ENCODE peak calls at places on chromosomes 3 and 15, in five cellular contexts. One of them, this sample, is unnamed.

GRCh38 chr3:193711523-193711963 is 118.5 kb downstream of the OPA1 start:
- DNase-seq in IMR-90: no peak
- DNase-seq in SK-N-SH: no peak
- DNase-seq in A549: no peak
- DNase-seq in K562: no peak
- DNase-seq in this sample: no peak

GRCh38 chr15:25244731-25245585 is 193.9 kb downstream of the UBE3A start:
- DNase-seq in SK-N-SH: no peak
- DNase-seq in K562: no peak
- DNase-seq in IMR-90: no peak
- DNase-seq in A549: no peak
- DNase-seq in this sample: no peak

GRCh38 chr3:116001063-116001765 is 377.9 kb downstream of the GAP43 start:
- DNase-seq in A549: no peak
- DNase-seq in SK-N-SH: no peak
- DNase-seq in K562: no peak
- DNase-seq in IMR-90: peak
- DNase-seq in this sample: no peak

GRCh38 chr15:70133781-70134180 is 36.1 kb upstream of the TLE3 start:
- DNase-seq in K562: no peak
- DNase-seq in IMR-90: no peak
- DNase-seq in SK-N-SH: no peak
- DNase-seq in A549: no peak
- DNase-seq in this sample: no peak

GRCh38 chr3:101850327-101851048 is 1.2 kb downstream of the NFKBIZ start:
- DNase-seq in A549: no peak
- DNase-seq in SK-N-SH: peak
- DNase-seq in K562: no peak
- DNase-seq in IMR-90: peak
- DNase-seq in this sample: peak

GRCh38 chr15:58931985-58932384 is 1.5 kb downstream of the SLTM start:
- DNase-seq in K562: no peak
- DNase-seq in IMR-90: peak
- DNase-seq in SK-N-SH: peak
- DNase-seq in A549: peak
- DNase-seq in this sample: peak

GRCh38 chr3:79886204-79886603 is 118.4 kb upstream of the ROBO1 start:
- DNase-seq in SK-N-SH: peak
- DNase-seq in A549: no peak
- DNase-seq in K562: no peak
- DNase-seq in IMR-90: no peak
- DNase-seq in this sample: no peak

GRCh38 chr3:158991146-158991705 is 189.4 kb downstream of the MFSD1 start:
- DNase-seq in SK-N-SH: no peak
- DNase-seq in K562: no peak
- DNase-seq in IMR-90: no peak
- DNase-seq in A549: no peak
- DNase-seq in this sample: no peak

GRCh38 chr3:170869645-170870593 is at the start of gene RPL22L1:
- DNase-seq in A549: peak
- DNase-seq in K562: peak
- DNase-seq in SK-N-SH: peak
- DNase-seq in IMR-90: peak
- DNase-seq in this sample: peak

GRCh38 chr3:173529062-173529711 is 131.6 kb downstream of the NLGN1 start:
- DNase-seq in IMR-90: peak
- DNase-seq in K562: no peak
- DNase-seq in SK-N-SH: peak
- DNase-seq in A549: no peak
- DNase-seq in this sample: no peak

GRCh38 chr3:30440880-30441279 is 165.5 kb upstream of the TGFBR2 start:
- DNase-seq in SK-N-SH: no peak
- DNase-seq in IMR-90: no peak
- DNase-seq in A549: no peak
- DNase-seq in K562: no peak
- DNase-seq in this sample: no peak

GRCh38 chr15:45678459-45679178 is 43.8 kb downstream of the SQOR start:
- DNase-seq in A549: no peak
- DNase-seq in K562: no peak
- DNase-seq in IMR-90: peak
- DNase-seq in SK-N-SH: no peak
- DNase-seq in this sample: no peak

GRCh38 chr15:78906310-78906608 is 33.6 kb downstream of the MORF4L1 start:
- DNase-seq in A549: no peak
- DNase-seq in IMR-90: peak
- DNase-seq in K562: no peak
- DNase-seq in SK-N-SH: no peak
- DNase-seq in this sample: no peak

GRCh38 chr3:157858821-157859220 is 247.4 kb downstream of the SHOX2 start:
- DNase-seq in K562: no peak
- DNase-seq in A549: no peak
- DNase-seq in SK-N-SH: no peak
- DNase-seq in IMR-90: no peak
- DNase-seq in this sample: no peak

GRCh38 chr3:12938258-12938711 is 96.9 kb upstream of the RPL32 start:
- DNase-seq in IMR-90: peak
- DNase-seq in K562: no peak
- DNase-seq in SK-N-SH: no peak
- DNase-seq in A549: no peak
- DNase-seq in this sample: no peak

GRCh38 chr3:153330891-153331290 is 168.9 kb downstream of the RAP2B start:
- DNase-seq in IMR-90: peak
- DNase-seq in A549: no peak
- DNase-seq in K562: no peak
- DNase-seq in SK-N-SH: no peak
- DNase-seq in this sample: no peak

GRCh38 chr15:49379996-49380395 is 43.0 kb upstream of the FGF7 start:
- DNase-seq in A549: no peak
- DNase-seq in IMR-90: no peak
- DNase-seq in K562: no peak
- DNase-seq in SK-N-SH: no peak
- DNase-seq in this sample: no peak

GRCh38 chr15:65921780-65922179 is 52.5 kb downstream of the RAB11A start:
- DNase-seq in IMR-90: no peak
- DNase-seq in A549: no peak
- DNase-seq in K562: no peak
- DNase-seq in SK-N-SH: no peak
- DNase-seq in this sample: no peak
- TF ChIP-seq RAD21 in IMR-90: no peak
- TF ChIP-seq RAD21 in A549: no peak
- TF ChIP-seq RAD21 in K562: no peak
- TF ChIP-seq RAD21 in SK-N-SH: no peak
- TF ChIP-seq RAD21 in this sample: no peak

DNA sequence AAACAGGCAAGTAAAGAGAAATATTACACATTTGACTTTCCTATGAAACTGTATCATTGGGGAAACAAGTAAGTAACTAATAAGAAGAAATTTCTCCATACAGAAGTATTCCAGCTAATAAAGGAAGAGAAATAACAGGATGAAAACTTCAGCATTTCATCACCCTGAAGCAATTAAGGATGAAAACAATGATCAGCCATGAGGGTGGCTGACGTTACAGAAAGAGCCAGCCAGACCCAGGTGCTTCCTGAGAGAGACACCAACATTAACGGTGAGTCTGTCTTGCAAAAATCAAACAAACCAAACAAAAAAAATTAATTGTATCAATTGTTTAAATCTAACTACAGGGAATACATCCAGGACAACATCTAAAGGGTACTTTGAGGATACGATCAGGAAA is 190.0 kb downstream of the ARRDC4 start:
- DNase-seq in SK-N-SH: no peak
- DNase-seq in K562: no peak
- DNase-seq in A549: no peak
- DNase-seq in IMR-90: no peak
- DNase-seq in this sample: no peak
- TF ChIP-seq RAD21 in SK-N-SH: no peak
- TF ChIP-seq RAD21 in K562: no peak
- TF ChIP-seq RAD21 in A549: no peak
- TF ChIP-seq RAD21 in IMR-90: no peak
- TF ChIP-seq RAD21 in this sample: no peak

GRCh38 chr3:147410518-147411234 is 1.5 kb downstream of the ZIC1 start:
- DNase-seq in K562: no peak
- DNase-seq in A549: no peak
- DNase-seq in SK-N-SH: no peak
- DNase-seq in IMR-90: peak
- DNase-seq in this sample: no peak

GRCh38 chr3:147411235-147411607 is 2.1 kb downstream of the ZIC1 start:
- DNase-seq in A549: no peak
- DNase-seq in SK-N-SH: no peak
- DNase-seq in IMR-90: peak
- DNase-seq in K562: no peak
- DNase-seq in this sample: no peak

GRCh38 chr3:147408180-147409105 is 722 bp upstream of the ZIC1 start:
- DNase-seq in A549: no peak
- DNase-seq in SK-N-SH: no peak
- DNase-seq in IMR-90: no peak
- DNase-seq in K562: no peak
- DNase-seq in this sample: no peak

GRCh38 chr3:147410126-147410517 is 957 bp downstream of the ZIC1 start:
- DNase-seq in IMR-90: no peak
- DNase-seq in SK-N-SH: no peak
- DNase-seq in A549: no peak
- DNase-seq in K562: no peak
- DNase-seq in this sample: no peak

GRCh38 chr3:147409143-147410121 is at the start of gene ZIC1:
- DNase-seq in K562: no peak
- DNase-seq in SK-N-SH: peak
- DNase-seq in A549: no peak
- DNase-seq in IMR-90: no peak
- DNase-seq in this sample: no peak
- TF ChIP-seq RAD21 in K562: no peak
- TF ChIP-seq RAD21 in SK-N-SH: no peak
- TF ChIP-seq RAD21 in A549: no peak
- TF ChIP-seq RAD21 in IMR-90: no peak
- TF ChIP-seq RAD21 in this sample: no peak

GRCh38 chr3:54916722-54917121 is 11.1 kb downstream of the LRTM1 start:
- DNase-seq in SK-N-SH: no peak
- DNase-seq in IMR-90: no peak
- DNase-seq in A549: no peak
- DNase-seq in K562: no peak
- DNase-seq in this sample: no peak
- TF ChIP-seq RAD21 in SK-N-SH: no peak
- TF ChIP-seq RAD21 in IMR-90: no peak
- TF ChIP-seq RAD21 in A549: no peak
- TF ChIP-seq RAD21 in K562: no peak
- TF ChIP-seq RAD21 in this sample: no peak